ENCODE peak calls at places on chromosomes 12 and 14, in six cellular contexts. J is HEK293T, X is caudate nucleus, U is iPS DF 6.9, C is T-cell, M is PC-3. F is an unnamed sample.

GRCh38 chr12:51322452-51322851 is 1.5 kb downstream of the BIN2 start:
- DNase-seq in U (no peak), M (no peak), C (no peak), J (no peak), X (no peak), F (no peak)

GRCh38 chr12:51419473-51420228 is 5.0 kb upstream of the SLC4A8 start:
- DNase-seq in U (no peak), C (no peak), J (no peak), M (peak), X (peak), F (no peak)

GRCh38 chr12:115811066-115811465 is 466.4 kb downstream of the MED13L start:
- DNase-seq in J (no peak), M (no peak), C (no peak), U (no peak), X (no peak), F (no peak)

GRCh38 chr14:105062048-105062433 is 3.2 kb downstream of the GPR132 start:
- DNase-seq in X (no peak), M (no peak), C (no peak), J (no peak), U (no peak), F (no peak)

GRCh38 chr12:86158956-86159355 is 97.2 kb downstream of the MGAT4C start:
- DNase-seq in M (no peak), U (no peak), X (no peak), C (no peak), J (no peak), F (no peak)

GRCh38 chr14:23160924-23161522 is 22.4 kb downstream of the SLC7A8 start:
- DNase-seq in C (no peak), U (peak), X (peak), J (no peak), M (peak), F (no peak)

GRCh38 chr12:98821232-98821631 is 176.1 kb downstream of the APAF1 start:
- DNase-seq in J (no peak), X (no peak), U (no peak), M (no peak), C (no peak), F (no peak)

GRCh38 chr14:100285021-100285912 is 21.0 kb downstream of the SLC25A29 start:
- DNase-seq in X (peak), J (peak), C (peak), U (no peak), M (peak), F (peak)

GRCh38 chr12:58814036-58814435 is 106.3 kb downstream of the LRIG3 start:
- DNase-seq in X (no peak), C (no peak), J (no peak), M (no peak), U (no peak), F (no peak)

GRCh38 chr12:124326104-124326503 is 31.2 kb downstream of the RFLNA start:
- DNase-seq in X (no peak), C (no peak), J (no peak), U (no peak), M (no peak), F (no peak)

GRCh38 chr12:51127050-51127729 is 43.8 kb upstream of the CSRNP2 start:
- DNase-seq in U (no peak), C (no peak), M (no peak), X (no peak), J (no peak), F (no peak)

GRCh38 chr12:127620956-127621355 is 646.0 kb upstream of the TMEM132C start:
- DNase-seq in M (no peak), J (no peak), C (no peak), X (no peak), U (no peak), F (no peak)

GRCh38 chr14:26775765-26776577 is 178.1 kb upstream of the NOVA1 start:
- DNase-seq in U (no peak), X (no peak), C (no peak), J (no peak), M (peak), F (no peak)

GRCh38 chr12:99648183-99648582 is 630 bp downstream of the GARIN6 start:
- DNase-seq in U (no peak), J (no peak), X (no peak), C (no peak), M (no peak), F (no peak)

GRCh38 chr14:98684486-98684885 is 587.5 kb downstream of the BCL11B start:
- DNase-seq in C (no peak), X (no peak), M (no peak), U (no peak), J (no peak), F (no peak)

GRCh38 chr12:127272864-127273263 is 994.1 kb upstream of the TMEM132C start:
- DNase-seq in J (no peak), X (no peak), C (no peak), M (peak), U (no peak), F (no peak)

GRCh38 chr14:49550284-49551184 is 35.6 kb downstream of the RPS29 start:
- DNase-seq in J (no peak), U (no peak), C (no peak), X (no peak), M (peak), F (no peak)

GRCh38 chr12:26939192-26939832 is 1.0 kb downstream of the FGFR1OP2 start:
- DNase-seq in U (no peak), M (peak), X (no peak), C (no peak), J (peak), F (no peak)

GRCh38 chr12:117513353-117513752 is 151.9 kb upstream of the NOS1 start:
- DNase-seq in X (no peak), J (no peak), C (no peak), M (no peak), U (no peak), F (no peak)

GRCh38 chr12:19596755-19597154 is 157.5 kb downstream of the AEBP2 start:
- DNase-seq in X (no peak), M (no peak), U (no peak), J (no peak), C (no peak), F (no peak)

GRCh38 chr14:86321151-86321550 is 791.2 kb downstream of the FLRT2 start:
- DNase-seq in M (no peak), X (no peak), U (no peak), C (no peak), J (no peak), F (no peak)

GRCh38 chr12:752673-753400 is 458 bp downstream of the WNK1 start:
- DNase-seq in J (peak), M (peak), X (peak), U (no peak), C (peak), F (peak)

GRCh38 chr14:53458368-53458814 is 305.3 kb upstream of the DDHD1 start:
- DNase-seq in X (no peak), C (no peak), M (peak), U (no peak), J (no peak), F (no peak)

GRCh38 chr14:54659365-54659764 is 92.4 kb downstream of the SAMD4A start:
- DNase-seq in C (no peak), M (peak), J (no peak), U (no peak), X (no peak), F (no peak)

GRCh38 chr14:46259536-46259935 is 392.0 kb downstream of the RPL10L start:
- DNase-seq in X (no peak), C (no peak), U (no peak), M (peak), J (peak), F (peak)

GRCh38 chr12:29428630-29429029 is 47.7 kb upstream of the ERGIC2 start:
- DNase-seq in C (no peak), M (peak), J (no peak), X (no peak), U (no peak), F (no peak)

GRCh38 chr14:24422694-24423531 is 6.6 kb downstream of the CBLN3 start:
- DNase-seq in X (no peak), J (no peak), U (no peak), C (no peak), M (no peak), F (no peak)

GRCh38 chr14:104135121-104135903 is 3.1 kb upstream of the KIF26A start:
- DNase-seq in X (no peak), C (no peak), M (peak), U (peak), J (peak), F (peak)

GRCh38 chr12:63151898-63152700 is 1.1 kb upstream of the AVPR1A start:
- DNase-seq in X (peak), J (peak), C (no peak), U (peak), M (peak), F (peak)

GRCh38 chr12:107330901-107331431 is 237.6 kb upstream of the CRY1 start:
- DNase-seq in J (no peak), M (peak), C (peak), X (no peak), U (no peak), F (no peak)

GRCh38 chr12:122031342-122032216 is 9.9 kb downstream of the BCL7A start:
- DNase-seq in J (peak), U (peak), M (peak), X (no peak), C (peak), F (no peak)

GRCh38 chr12:6363330-6364036 is 11.9 kb downstream of the SCNN1A start:
- DNase-seq in C (peak), X (no peak), M (peak), U (no peak), J (peak), F (peak)

GRCh38 chr12:53056296-53056695 is 6.4 kb downstream of the TNS2 start:
- DNase-seq in C (no peak), X (no peak), M (no peak), U (no peak), J (no peak), F (no peak)

F was measured in left lung.